ENCODE peak calls at places on chromosomes 13 and 19, in six cellular contexts. I is K562, G is stomach, W is esophagus muscularis mucosa, K is breast epithelium, S is upper lobe of left lung. B is an unnamed sample.

GRCh38 chr13:95516021-95516420 is 36.5 kb upstream of the CLDN10 start:
- DNase-seq in I (no peak), G (no peak), W (no peak), K (no peak), S (no peak), B (no peak)

GRCh38 chr13:41960700-41961697 is at the start of gene VWA8:
- DNase-seq in I (peak; percentile 55), G (peak; percentile 85), W (peak; percentile 94), K (peak; percentile 75), S (peak; percentile 82), B (peak; percentile 60)

GRCh38 chr19:43784251-43784980 is 3.6 kb upstream of the KCNN4 start:
- DNase-seq in I (peak; percentile 78), G (peak; percentile 62), W (no peak), K (no peak), S (peak; percentile 62), B (no peak)

GRCh38 chr19:48676887-48677286 is 4.1 kb upstream of the NTN5 start:
- DNase-seq in I (no peak), G (peak; percentile 67), W (no peak), K (no peak), S (no peak), B (no peak)

GRCh38 chr19:7989071-7989575 is 16.3 kb downstream of the ELAVL1 start:
- DNase-seq in I (no peak), G (no peak), W (no peak), K (no peak), S (peak; percentile 48), B (no peak)

GRCh38 chr13:44402902-44403719 is 29.5 kb downstream of the SERP2 start:
- DNase-seq in I (no peak), G (peak; percentile 82), W (no peak), K (peak; percentile 92), S (peak; percentile 75), B (peak; percentile 91)

GRCh38 chr13:34943675-34944634 is 1.9 kb downstream of the NBEA start:
- DNase-seq in I (no peak), G (no peak), W (no peak), K (no peak), S (no peak), B (no peak)

GRCh38 chr13:53200498-53201453 is 172.2 kb downstream of the OLFM4 start:
- DNase-seq in I (no peak), G (peak; percentile 33), W (peak; percentile 70), K (peak; percentile 60), S (peak; percentile 38), B (peak; percentile 34)

GRCh38 chr13:25990801-25991200 is 61.0 kb downstream of the SHISA2 start:
- DNase-seq in I (no peak), G (no peak), W (no peak), K (no peak), S (no peak), B (no peak)

GRCh38 chr13:37319041-37319443 is 213.6 kb upstream of the CSNK1A1L start:
- DNase-seq in I (no peak), G (no peak), W (no peak), K (no peak), S (no peak), B (no peak)

GRCh38 chr19:38666662-38667448 is 19.4 kb downstream of the ACTN4 start:
- DNase-seq in I (no peak), G (no peak), W (no peak), K (peak; percentile 65), S (no peak), B (no peak)

GRCh38 chr19:29606420-29606747 is 301 bp downstream of the POP4 start:
- DNase-seq in I (no peak), G (no peak), W (no peak), K (no peak), S (no peak), B (no peak)

GRCh38 chr13:101520672-101521071 is 68.2 kb downstream of the ITGBL1 start:
- DNase-seq in I (no peak), G (no peak), W (no peak), K (no peak), S (no peak), B (no peak)

GRCh38 chr13:36530050-36530789 is 97.9 kb downstream of the CCNA1 start:
- DNase-seq in I (no peak), G (no peak), W (peak; percentile 82), K (no peak), S (peak; percentile 36), B (peak; percentile 70)

GRCh38 chr13:87851395-87851794 is 180.2 kb downstream of the SLITRK5 start:
- DNase-seq in I (no peak), G (no peak), W (no peak), K (no peak), S (no peak), B (no peak)

GRCh38 chr13:106104281-106104901 is 431.1 kb downstream of the EFNB2 start:
- DNase-seq in I (no peak), G (no peak), W (no peak), K (no peak), S (no peak), B (no peak)

GRCh38 chr19:40807147-40808020 is 8.4 kb downstream of the EGLN2 start:
- DNase-seq in I (peak; percentile 37), G (no peak), W (no peak), K (no peak), S (no peak), B (no peak)

GRCh38 chr13:98397861-98398260 is 179.0 kb downstream of the STK24 start:
- DNase-seq in I (no peak), G (no peak), W (no peak), K (no peak), S (no peak), B (no peak)

GRCh38 chr13:24362435-24362951 is 53.1 kb downstream of the C1QTNF9 start:
- DNase-seq in I (no peak), G (no peak), W (no peak), K (no peak), S (no peak), B (no peak)

GRCh38 chr13:111865826-111866225 is 201.1 kb upstream of the SOX1 start:
- DNase-seq in I (no peak), G (no peak), W (peak; percentile 81), K (no peak), S (no peak), B (no peak)

GRCh38 chr13:45368571-45368970 is 27.6 kb upstream of the TPT1 start:
- DNase-seq in I (no peak), G (no peak), W (no peak), K (no peak), S (no peak), B (peak; percentile 59)

GRCh38 chr13:78398743-78399410 is 204.5 kb downstream of the POU4F1 start:
- DNase-seq in I (no peak), G (no peak), W (no peak), K (no peak), S (no peak), B (no peak)

GRCh38 chr13:101941095-101941777 is 460.6 kb downstream of the FGF14 start:
- DNase-seq in I (no peak), G (no peak), W (no peak), K (no peak), S (no peak), B (no peak)

GRCh38 chr19:33302974-33303790 is 848 bp upstream of the CEBPA start:
- DNase-seq in I (no peak), G (peak; percentile 62), W (no peak), K (peak; percentile 64), S (peak; percentile 45), B (peak; percentile 53)

GRCh38 chr13:104315606-104316005 is 1249.4 kb upstream of the SLC10A2 start:
- DNase-seq in I (no peak), G (no peak), W (no peak), K (no peak), S (no peak), B (no peak)

GRCh38 chr19:19105365-19106060 is 32.8 kb downstream of the TMEM161A start:
- DNase-seq in I (peak; percentile 93), G (peak; percentile 51), W (no peak), K (no peak), S (no peak), B (peak; percentile 39)

GRCh38 chr19:45069056-45069455 is 7.2 kb downstream of the ZNF296 start:
- DNase-seq in I (no peak), G (peak; percentile 82), W (no peak), K (peak; percentile 84), S (no peak), B (peak; percentile 51)

GRCh38 chr19:41879670-41880328 is 2.7 kb downstream of the CD79A start:
- DNase-seq in I (no peak), G (no peak), W (no peak), K (no peak), S (no peak), B (no peak)

GRCh38 chr19:41877490-41877876 is 404 bp downstream of the CD79A start:
- DNase-seq in I (no peak), G (no peak), W (no peak), K (no peak), S (peak; percentile 52), B (no peak)

GRCh38 chr19:41879080-41879479 is 2.0 kb downstream of the CD79A start:
- DNase-seq in I (no peak), G (no peak), W (no peak), K (no peak), S (no peak), B (no peak)

GRCh38 chr19:41876847-41877489 is at the start of gene CD79A:
- DNase-seq in I (no peak), G (no peak), W (no peak), K (no peak), S (no peak), B (no peak)

GRCh38 chr19:41877916-41878905 is 1.1 kb downstream of the CD79A start:
- DNase-seq in I (no peak), G (no peak), W (no peak), K (no peak), S (no peak), B (no peak)
- H3K4me3 ChIP-seq in I (no peak overlapping the region), G (no peak overlapping the region), W (no peak overlapping the region), K (no peak overlapping the region), S (no peak overlapping the region), B (no peak overlapping the region)

GRCh38 chr13:55214851-55215345 is 1925.8 kb upstream of the PRR20A start:
- DNase-seq in I (no peak), G (no peak), W (no peak), K (no peak), S (no peak), B (no peak)
- TF ChIP-seq POLR2AphosphoS5 in I (no peak), G (no peak), W (no peak), K (no peak), S (no peak), B (no peak)

GRCh38 chr19:4908311-4908710 is 990 bp upstream of the UHRF1 start:
- DNase-seq in I (no peak), G (no peak), W (no peak), K (no peak), S (no peak), B (no peak)
- H3K27ac ChIP-seq in I (no peak overlapping the region), G (no peak overlapping the region), W (no peak overlapping the region), K (no peak overlapping the region), S (no peak overlapping the region), B (no peak overlapping the region)

GRCh38 chr19:13121551-13122274 is 3.6 kb downstream of the NACC1 start:
- DNase-seq in I (no peak), G (no peak), W (no peak), K (no peak), S (no peak), B (no peak)

GRCh38 chr19:13118424-13119193 is 545 bp downstream of the NACC1 start:
- DNase-seq in I (peak; percentile 92), G (peak; percentile 52), W (no peak), K (peak; percentile 70), S (peak; percentile 87), B (peak; percentile 34)

GRCh38 chr19:13120817-13121216 is 2.8 kb downstream of the NACC1 start:
- DNase-seq in I (no peak), G (no peak), W (no peak), K (no peak), S (no peak), B (no peak)

GRCh38 chr19:13117772-13118423 is at the start of gene NACC1:
- DNase-seq in I (peak; percentile 88), G (peak; percentile 90), W (no peak), K (peak; percentile 88), S (peak; percentile 92), B (peak; percentile 85)

GRCh38 chr19:13119654-13120053 is 1.6 kb downstream of the NACC1 start:
- DNase-seq in I (no peak), G (no peak), W (no peak), K (no peak), S (no peak), B (no peak)
- H3K4me3 ChIP-seq in I (peak overlapping the region; percentile 99), G (peak overlapping the region; percentile 100), W (peak overlapping the region; percentile 94), K (peak overlapping the region; percentile 72), S (no peak overlapping the region), B (no peak overlapping the region)

B was measured in prostate gland.